ENCODE peak calls at places on chromosomes 5 and 9, in seven cellular contexts. Q is hepatocyte, M is GM23248, I is neural progenitor cell, R is HCT116, F is OCI-LY7, B is SK-N-SH. D is an unnamed sample.

GRCh38 chr5:33969572-33970452 is 14.7 kb downstream of the SLC45A2 start:
- DNase-seq in Q (peak; percentile 68), M (peak; percentile 79), I (peak; percentile 64), R (peak; percentile 6), F (peak; percentile 17), B (peak; percentile 32), D (peak; percentile 74)

GRCh38 chr9:26723486-26723885 is 169.1 kb downstream of the CAAP1 start:
- DNase-seq in Q (peak; percentile 49), M (peak; percentile 44), I (peak; percentile 83), R (peak; percentile 55), F (no peak), B (no peak), D (peak; percentile 57)

GRCh38 chr5:169688106-169688505 is 51.0 kb downstream of the DOCK2 start:
- DNase-seq in Q (no peak), M (no peak), I (no peak), R (no peak), F (no peak), B (no peak), D (no peak)

GRCh38 chr5:67620386-67621039 is 423.9 kb upstream of the CD180 start:
- DNase-seq in Q (no peak), M (no peak), I (no peak), R (no peak), F (no peak), B (no peak), D (no peak)

GRCh38 chr9:4258321-4259093 is 41.4 kb downstream of the GLIS3 start:
- DNase-seq in Q (no peak), M (peak; percentile 85), I (no peak), R (no peak), F (no peak), B (no peak), D (peak; percentile 24)

GRCh38 chr9:21803674-21804048 is 1.2 kb downstream of the MTAP start:
- DNase-seq in Q (no peak), M (no peak), I (no peak), R (no peak), F (no peak), B (no peak), D (no peak)

GRCh38 chr9:3478549-3478953 is 47.2 kb downstream of the RFX3 start:
- DNase-seq in Q (no peak), M (peak; percentile 7), I (no peak), R (no peak), F (peak; percentile 80), B (no peak), D (peak; percentile 27)

GRCh38 chr9:127021664-127022337 is 100.6 kb downstream of the ANGPTL2 start:
- DNase-seq in Q (peak; percentile 79), M (peak; percentile 98), I (peak; percentile 37), R (no peak), F (no peak), B (peak; percentile 79), D (no peak)

GRCh38 chr5:161105563-161105962 is 253.6 kb upstream of the ATP10B start:
- DNase-seq in Q (no peak), M (peak; percentile 74), I (no peak), R (no peak), F (no peak), B (no peak), D (no peak)

GRCh38 chr5:124309241-124309977 is 437.0 kb downstream of the ZNF608 start:
- DNase-seq in Q (no peak), M (no peak), I (peak; percentile 27), R (no peak), F (no peak), B (no peak), D (no peak)

GRCh38 chr5:43561346-43561745 is 4.5 kb upstream of the PAIP1 start:
- DNase-seq in Q (no peak), M (peak; percentile 41), I (no peak), R (no peak), F (no peak), B (no peak), D (no peak)

GRCh38 chr5:61286446-61287132 is 45.5 kb upstream of the ZSWIM6 start:
- DNase-seq in Q (no peak), M (peak; percentile 90), I (no peak), R (no peak), F (no peak), B (no peak), D (no peak)

GRCh38 chr9:112705773-112706427 is 12.0 kb downstream of the INIP start:
- DNase-seq in Q (peak; percentile 71), M (peak; percentile 13), I (peak; percentile 70), R (no peak), F (no peak), B (peak; percentile 14), D (peak; percentile 35)
- TF ChIP-seq EZH2phosphoT487 in Q (no peak), M (no peak), I (no peak), R (no peak), F (no peak), B (no peak), D (no peak)

GRCh38 chr5:127313847-127314473 is 23.4 kb downstream of the MEGF10 start:
- DNase-seq in Q (peak; percentile 61), M (peak; percentile 73), I (peak; percentile 58), R (peak; percentile 33), F (peak; percentile 55), B (peak; percentile 44), D (peak; percentile 71)
- TF ChIP-seq EZH2phosphoT487 in Q (no peak), M (no peak), I (no peak), R (no peak), F (no peak), B (no peak), D (no peak)

DNA sequence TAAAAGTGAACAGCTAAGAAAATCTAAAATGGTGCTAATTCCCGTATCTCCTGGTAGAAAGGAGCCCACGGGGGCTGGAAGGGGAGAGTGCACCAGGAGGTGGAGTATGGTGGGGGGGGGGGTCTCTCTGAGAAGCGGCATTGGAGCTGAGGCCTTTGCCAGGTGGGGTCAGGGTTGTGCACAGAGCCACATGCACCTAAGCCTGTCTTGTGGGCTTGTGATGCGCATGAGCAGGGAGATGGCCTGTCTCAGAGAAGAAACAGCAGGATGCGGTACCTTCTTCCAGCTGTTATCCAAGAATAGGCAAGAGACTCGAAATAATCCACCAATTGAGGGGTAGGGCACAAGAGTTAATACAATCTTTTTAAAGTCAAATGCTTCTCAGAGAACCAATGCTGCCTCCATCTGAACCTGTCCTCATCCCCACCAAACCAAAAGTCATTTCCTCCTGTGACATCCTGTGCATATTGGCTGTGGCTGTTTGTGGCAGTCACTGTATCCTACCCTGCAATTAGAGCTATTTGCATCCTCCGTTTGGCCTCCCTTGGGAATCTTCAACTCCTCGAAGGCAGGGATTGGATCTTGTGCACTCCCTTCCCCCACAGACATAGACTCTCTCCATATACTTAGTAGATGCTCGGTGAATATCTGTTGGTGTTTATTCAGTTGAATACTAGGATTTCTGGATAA is 45.4 kb downstream of the FGF1 start:
- DNase-seq in Q (no peak), M (no peak), I (no peak), R (no peak), F (no peak), B (no peak), D (no peak)
- TF ChIP-seq EZH2phosphoT487 in Q (no peak), M (no peak), I (no peak), R (no peak), F (no peak), B (no peak), D (no peak)

GRCh38 chr9:89278997-89279739 is 31.8 kb upstream of the CKS2 start:
- DNase-seq in Q (peak; percentile 77), M (peak; percentile 78), I (peak; percentile 66), R (peak; percentile 36), F (peak; percentile 65), B (peak; percentile 68), D (peak; percentile 78)
- TF ChIP-seq EZH2phosphoT487 in Q (no peak), M (no peak), I (no peak), R (no peak), F (no peak), B (no peak), D (no peak)

GRCh38 chr9:77514886-77515711 is 133.0 kb downstream of the GNA14 start:
- DNase-seq in Q (no peak), M (peak; percentile 42), I (no peak), R (no peak), F (no peak), B (no peak), D (peak; percentile 75)
- TF ChIP-seq EZH2phosphoT487 in Q (no peak), M (no peak), I (no peak), R (no peak), F (no peak), B (no peak), D (no peak)

GRCh38 chr5:172505840-172506638 is 51.7 kb upstream of the SH3PXD2B start:
- DNase-seq in Q (no peak), M (no peak), I (no peak), R (no peak), F (no peak), B (no peak), D (no peak)

GRCh38 chr5:172506921-172507320 is 52.6 kb upstream of the SH3PXD2B start:
- DNase-seq in Q (no peak), M (no peak), I (no peak), R (no peak), F (no peak), B (no peak), D (no peak)

GRCh38 chr5:172511952-172512351 is 57.6 kb upstream of the SH3PXD2B start:
- DNase-seq in Q (no peak), M (no peak), I (no peak), R (no peak), F (no peak), B (no peak), D (no peak)

GRCh38 chr5:172508471-172509404 is 54.4 kb upstream of the SH3PXD2B start:
- DNase-seq in Q (no peak), M (no peak), I (no peak), R (no peak), F (no peak), B (no peak), D (no peak)

DNA sequence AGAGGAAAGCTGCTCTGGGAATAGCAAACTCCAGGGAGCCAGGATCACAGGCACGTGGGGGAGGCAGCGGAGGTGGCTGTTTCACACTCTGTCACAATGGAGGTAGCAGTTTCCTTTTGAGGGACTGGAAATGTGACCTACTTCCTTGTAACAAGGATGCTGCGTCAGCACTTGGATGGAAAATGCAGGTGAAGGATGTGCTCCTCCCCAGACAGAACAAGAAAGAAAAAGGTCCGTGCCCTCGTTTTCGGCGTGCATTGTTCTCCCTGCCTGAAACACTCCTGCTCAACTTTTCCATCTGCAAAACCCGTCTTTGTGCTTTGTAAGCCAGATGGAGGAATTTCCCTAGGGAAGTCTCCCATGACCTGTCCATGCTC is 55.1 kb upstream of the SH3PXD2B start:
- DNase-seq in Q (no peak), M (no peak), I (peak; percentile 21), R (no peak), F (no peak), B (no peak), D (no peak)
- TF ChIP-seq EZH2phosphoT487 in Q (no peak), M (no peak), I (no peak), R (no peak), F (no peak), B (no peak), D (no peak)

D was measured in PC-3.